ENCODE peak calls at places on chromosome 11, in six cellular contexts. One of them, this sample, is unnamed.

GRCh38 chr11:108316061-108316460 is 93.2 kb downstream of the ATM start:
- DNase-seq in nucleus accumbens: no peak
- DNase-seq in C1 segment of cervical spinal cord: no peak
- DNase-seq in activated CD8-positive, alpha-beta T cell treated with anti-CD3 and anti-CD28 coated beads for 36 hours: no peak
- DNase-seq in osteoblast: no peak
- DNase-seq in H54: no peak
- DNase-seq in this sample: no peak

GRCh38 chr11:45266693-45267451 is 19.3 kb downstream of the SYT13 start:
- DNase-seq in osteoblast: no peak
- DNase-seq in H54: no peak
- DNase-seq in activated CD8-positive, alpha-beta T cell treated with anti-CD3 and anti-CD28 coated beads for 36 hours: peak; percentile 58
- DNase-seq in nucleus accumbens: no peak
- DNase-seq in C1 segment of cervical spinal cord: no peak
- DNase-seq in this sample: no peak

GRCh38 chr11:71354394-71355105 is 93.6 kb downstream of the DHCR7 start:
- DNase-seq in activated CD8-positive, alpha-beta T cell treated with anti-CD3 and anti-CD28 coated beads for 36 hours: no peak
- DNase-seq in nucleus accumbens: no peak
- DNase-seq in osteoblast: peak; percentile 14
- DNase-seq in C1 segment of cervical spinal cord: no peak
- DNase-seq in H54: no peak
- DNase-seq in this sample: no peak

GRCh38 chr11:33742249-33742851 is 6.1 kb upstream of the CD59 start:
- DNase-seq in activated CD8-positive, alpha-beta T cell treated with anti-CD3 and anti-CD28 coated beads for 36 hours: no peak
- DNase-seq in H54: no peak
- DNase-seq in C1 segment of cervical spinal cord: no peak
- DNase-seq in nucleus accumbens: no peak
- DNase-seq in osteoblast: no peak
- DNase-seq in this sample: no peak

GRCh38 chr11:72441647-72442267 is 7.4 kb upstream of the CLPB start:
- DNase-seq in H54: no peak
- DNase-seq in activated CD8-positive, alpha-beta T cell treated with anti-CD3 and anti-CD28 coated beads for 36 hours: no peak
- DNase-seq in C1 segment of cervical spinal cord: no peak
- DNase-seq in osteoblast: no peak
- DNase-seq in nucleus accumbens: no peak
- DNase-seq in this sample: no peak

GRCh38 chr11:59501931-59502330 is 1.4 kb upstream of the OR4D11 start:
- DNase-seq in activated CD8-positive, alpha-beta T cell treated with anti-CD3 and anti-CD28 coated beads for 36 hours: no peak
- DNase-seq in H54: no peak
- DNase-seq in osteoblast: no peak
- DNase-seq in nucleus accumbens: no peak
- DNase-seq in C1 segment of cervical spinal cord: no peak
- DNase-seq in this sample: no peak

GRCh38 chr11:10318527-10318802 is 13.6 kb downstream of the ADM start:
- DNase-seq in osteoblast: no peak
- DNase-seq in C1 segment of cervical spinal cord: no peak
- DNase-seq in nucleus accumbens: no peak
- DNase-seq in H54: no peak
- DNase-seq in activated CD8-positive, alpha-beta T cell treated with anti-CD3 and anti-CD28 coated beads for 36 hours: no peak
- DNase-seq in this sample: no peak

GRCh38 chr11:60069471-60069870 is 13.0 kb downstream of the MS4A3 start:
- DNase-seq in H54: no peak
- DNase-seq in activated CD8-positive, alpha-beta T cell treated with anti-CD3 and anti-CD28 coated beads for 36 hours: no peak
- DNase-seq in nucleus accumbens: no peak
- DNase-seq in osteoblast: no peak
- DNase-seq in C1 segment of cervical spinal cord: no peak
- DNase-seq in this sample: no peak

GRCh38 chr11:12110714-12111481 is 508 bp downstream of the MICAL2 start:
- DNase-seq in activated CD8-positive, alpha-beta T cell treated with anti-CD3 and anti-CD28 coated beads for 36 hours: peak; percentile 64
- DNase-seq in H54: no peak
- DNase-seq in osteoblast: peak; percentile 85
- DNase-seq in C1 segment of cervical spinal cord: no peak
- DNase-seq in nucleus accumbens: peak; percentile 52
- DNase-seq in this sample: no peak

GRCh38 chr11:134022748-134023147 is 46.1 kb upstream of the JAM3 start:
- DNase-seq in C1 segment of cervical spinal cord: no peak
- DNase-seq in osteoblast: no peak
- DNase-seq in nucleus accumbens: no peak
- DNase-seq in H54: no peak
- DNase-seq in activated CD8-positive, alpha-beta T cell treated with anti-CD3 and anti-CD28 coated beads for 36 hours: no peak
- DNase-seq in this sample: no peak

GRCh38 chr11:111840143-111840542 is 31.2 kb downstream of the ALG9 start:
- DNase-seq in osteoblast: no peak
- DNase-seq in activated CD8-positive, alpha-beta T cell treated with anti-CD3 and anti-CD28 coated beads for 36 hours: no peak
- DNase-seq in nucleus accumbens: no peak
- DNase-seq in C1 segment of cervical spinal cord: no peak
- DNase-seq in H54: no peak
- DNase-seq in this sample: no peak

GRCh38 chr11:121488145-121488544 is 35.4 kb upstream of the SORL1-AS1 start:
- DNase-seq in C1 segment of cervical spinal cord: no peak
- DNase-seq in activated CD8-positive, alpha-beta T cell treated with anti-CD3 and anti-CD28 coated beads for 36 hours: no peak
- DNase-seq in osteoblast: no peak
- DNase-seq in nucleus accumbens: no peak
- DNase-seq in H54: no peak
- DNase-seq in this sample: no peak

GRCh38 chr11:120400564-120401364 is 64.6 kb downstream of the ARHGEF12 start:
- DNase-seq in activated CD8-positive, alpha-beta T cell treated with anti-CD3 and anti-CD28 coated beads for 36 hours: no peak
- DNase-seq in C1 segment of cervical spinal cord: no peak
- DNase-seq in H54: peak; percentile 26
- DNase-seq in nucleus accumbens: no peak
- DNase-seq in osteoblast: peak; percentile 78
- DNase-seq in this sample: no peak

GRCh38 chr11:76674517-76675400 is 4.2 kb upstream of the LRRC32 start:
- DNase-seq in osteoblast: peak; percentile 32
- DNase-seq in C1 segment of cervical spinal cord: no peak
- DNase-seq in nucleus accumbens: no peak
- DNase-seq in activated CD8-positive, alpha-beta T cell treated with anti-CD3 and anti-CD28 coated beads for 36 hours: peak; percentile 55
- DNase-seq in H54: no peak
- DNase-seq in this sample: no peak

This sample was measured in frontal cortex.